ENCODE peak calls at places on chromosomes 5 and 9, in five cellular contexts. W is nephron progenitor cell; G is GM20000; J is fibroblast of the conjunctiva; H is CD4-positive, alpha-beta T cell. F is an unnamed sample.

GRCh38 chr9:124858330-124859046 is 3.3 kb downstream of the RPL35 start:
- DNase-seq in G (no peak), J (no peak), H (no peak), W (no peak), F (no peak)

GRCh38 chr9:131671150-131671549 is 68.7 kb downstream of the RAPGEF1 start:
- DNase-seq in H (no peak), J (no peak), G (no peak), W (no peak), F (peak)

GRCh38 chr9:118761016-118761790 is 608.0 kb downstream of the BRINP1 start:
- DNase-seq in G (no peak), J (no peak), W (no peak), H (no peak), F (no peak)

GRCh38 chr9:109716631-109717030 is 63.4 kb upstream of the PALM2AKAP2 start:
- DNase-seq in W (no peak), H (no peak), G (no peak), J (no peak), F (no peak)

GRCh38 chr9:129750010-129750409 is 2.8 kb downstream of the PTGES start:
- DNase-seq in W (no peak), J (no peak), H (no peak), G (no peak), F (no peak)

GRCh38 chr9:23220957-23221356 is 605.1 kb downstream of the ELAVL2 start:
- DNase-seq in J (no peak), G (no peak), H (no peak), W (no peak), F (peak)

GRCh38 chr5:42719034-42719433 is 37.6 kb upstream of the CCDC152 start:
- DNase-seq in H (no peak), G (no peak), J (no peak), W (no peak), F (no peak)

GRCh38 chr9:4750021-4750673 is 9.1 kb upstream of the AK3 start:
- DNase-seq in J (peak), G (peak), W (no peak), H (no peak), F (peak)

GRCh38 chr5:150066901-150067396 is 19.4 kb downstream of the CSF1R start:
- DNase-seq in G (no peak), H (no peak), J (peak), W (no peak), F (no peak)

GRCh38 chr5:170758481-170758880 is 25.0 kb upstream of the GABRP start:
- DNase-seq in G (no peak), J (no peak), W (no peak), H (no peak), F (no peak)

GRCh38 chr5:164355267-164355830 is 849.9 kb downstream of the MAT2B start:
- DNase-seq in G (no peak), H (no peak), W (no peak), J (no peak), F (no peak)

GRCh38 chr9:16871358-16872151 is 1.1 kb upstream of the BNC2 start:
- DNase-seq in W (peak), G (peak), J (peak), H (no peak), F (peak)

GRCh38 chr5:174794941-174795672 is 70.7 kb downstream of the MSX2 start:
- DNase-seq in H (no peak), G (no peak), J (no peak), W (no peak), F (no peak)

GRCh38 chr5:98750693-98751092 is 22.8 kb upstream of the RGMB start:
- DNase-seq in H (no peak), J (no peak), W (no peak), G (no peak), F (peak)

GRCh38 chr5:97142521-97143254 is at the start of gene LIX1:
- DNase-seq in W (peak), J (peak), H (no peak), G (peak), F (peak)

GRCh38 chr5:35880166-35880565 is 23.5 kb downstream of the IL7R start:
- DNase-seq in H (no peak), G (no peak), W (no peak), J (no peak), F (no peak)

GRCh38 chr5:81787843-81788242 is 36.9 kb upstream of the SSBP2 start:
- DNase-seq in W (no peak), H (no peak), J (peak), G (no peak), F (peak)

GRCh38 chr9:85453850-85454249 is 287.9 kb downstream of the AGTPBP1 start:
- DNase-seq in W (no peak), H (no peak), G (no peak), J (no peak), F (no peak)

GRCh38 chr5:75265731-75266130 is 29.1 kb upstream of the ANKRD31 start:
- DNase-seq in J (no peak), H (no peak), W (no peak), G (no peak), F (peak)

GRCh38 chr9:110892689-110893088 is 145.6 kb downstream of the LPAR1 start:
- DNase-seq in J (no peak), W (no peak), H (no peak), G (no peak), F (no peak)

GRCh38 chr9:31542384-31543055 is 841.9 kb upstream of the ACO1 start:
- DNase-seq in W (peak), G (peak), H (no peak), J (peak), F (no peak)

GRCh38 chr9:76987594-76988200 is 31.8 kb upstream of the FOXB2 start:
- DNase-seq in W (peak), J (peak), H (no peak), G (peak), F (peak)

GRCh38 chr9:4042966-4043365 is 256.9 kb downstream of the GLIS3 start:
- DNase-seq in H (no peak), G (no peak), J (no peak), W (no peak), F (no peak)

GRCh38 chr9:137426018-137426681 is 3.0 kb downstream of the NOXA1 start:
- DNase-seq in G (no peak), W (no peak), H (no peak), J (no peak), F (no peak)

GRCh38 chr9:99515874-99516656 is 294.0 kb downstream of the SEC61B start:
- DNase-seq in G (no peak), H (no peak), J (no peak), W (no peak), F (peak)

GRCh38 chr5:4700082-4700481 is 440.0 kb upstream of the ADAMTS16 start:
- DNase-seq in W (peak), J (peak), G (no peak), H (no peak), F (peak)

GRCh38 chr5:133386662-133387061 is 225.7 kb downstream of the FSTL4 start:
- DNase-seq in J (no peak), H (no peak), W (no peak), G (no peak), F (no peak)

GRCh38 chr5:32232441-32233219 is 58.5 kb upstream of the GOLPH3 start:
- DNase-seq in W (peak), H (peak), G (peak), J (peak), F (peak)

GRCh38 chr5:176663566-176663965 is 16.3 kb downstream of the TSPAN17 start:
- DNase-seq in H (no peak), G (no peak), J (no peak), W (no peak), F (no peak)

GRCh38 chr9:83992407-83992806 is 11.8 kb downstream of the RMI1 start:
- DNase-seq in G (no peak), W (no peak), H (no peak), J (no peak), F (no peak)

GRCh38 chr9:70979971-70980370 is 141.4 kb downstream of the TRPM3 start:
- DNase-seq in J (no peak), W (no peak), H (no peak), G (no peak), F (no peak)

GRCh38 chr5:36407396-36407795 is 105.7 kb upstream of the RANBP3L start:
- DNase-seq in G (no peak), H (no peak), W (no peak), J (no peak), F (no peak)

GRCh38 chr5:84724683-84725082 is 340.0 kb upstream of the EDIL3 start:
- DNase-seq in G (no peak), J (no peak), W (no peak), H (no peak), F (no peak)

GRCh38 chr9:113310538-113310937 is 7.4 kb upstream of the RNF183 start:
- DNase-seq in G (no peak), H (no peak), W (no peak), J (no peak), F (no peak)

GRCh38 chr5:2529371-2530100 is 221.9 kb downstream of the IRX2 start:
- DNase-seq in W (no peak), G (no peak), H (no peak), J (no peak), F (no peak)

GRCh38 chr5:34587355-34588241 is 68.5 kb upstream of the RAI14 start:
- DNase-seq in G (no peak), W (no peak), H (no peak), J (no peak), F (no peak)